ENCODE peak calls at places on chromosomes 6 and 20, in nine cellular contexts. J is fibroblast of lung, A is mammary epithelial cell, G is GM23338, F is keratinocyte, S is HCT116, C is hepatocyte, I is HepG2, E is neural progenitor cell. N is an unnamed sample.

GRCh38 chr6:37059344-37060194 is 54.1 kb downstream of the FGD2 start:
- DNase-seq in J (peak; percentile 97), A (peak; percentile 98), G (peak; percentile 94), F (peak; percentile 85), S (peak; percentile 96), C (peak; percentile 90), I (peak; percentile 99), E (peak; percentile 84), N (peak; percentile 95)

GRCh38 chr20:25083773-25084615 is 2.1 kb upstream of the VSX1 start:
- DNase-seq in J (no peak), A (no peak), G (peak; percentile 42), F (no peak), S (no peak), C (peak; percentile 51), I (no peak), E (peak; percentile 76), N (no peak)

GRCh38 chr20:56634735-56635422 is 5.8 kb downstream of the TFAP2C start:
- DNase-seq in J (no peak), A (peak; percentile 39), G (peak; percentile 30), F (no peak), S (no peak), C (no peak), I (no peak), E (peak; percentile 25), N (no peak)

GRCh38 chr6:18412644-18413043 is 25.5 kb downstream of the RNF144B start:
- DNase-seq in J (peak; percentile 89), A (no peak), G (no peak), F (no peak), S (no peak), C (no peak), I (no peak), E (no peak), N (peak; percentile 86)

GRCh38 chr6:4682431-4683159 is 93.6 kb upstream of the CDYL start:
- DNase-seq in J (no peak), A (no peak), G (no peak), F (no peak), S (no peak), C (no peak), I (no peak), E (no peak), N (no peak)

GRCh38 chr6:25697537-25698340 is 45.7 kb downstream of the SCGN start:
- DNase-seq in J (no peak), A (peak; percentile 41), G (no peak), F (no peak), S (no peak), C (no peak), I (no peak), E (no peak), N (no peak)

GRCh38 chr6:37279366-37280134 is 21.6 kb upstream of the TMEM217 start:
- DNase-seq in J (peak; percentile 26), A (peak; percentile 64), G (no peak), F (no peak), S (no peak), C (no peak), I (no peak), E (no peak), N (peak; percentile 12)

GRCh38 chr6:3135668-3136297 is 17.3 kb downstream of the BPHL start:
- DNase-seq in J (no peak), A (no peak), G (no peak), F (no peak), S (no peak), C (peak; percentile 48), I (peak; percentile 81), E (no peak), N (no peak)

GRCh38 chr6:26240981-26241770 is 123.8 kb upstream of the BTN3A2 start:
- DNase-seq in J (peak; percentile 87), A (peak; percentile 32), G (peak; percentile 65), F (no peak), S (no peak), C (no peak), I (no peak), E (peak; percentile 45), N (peak; percentile 84)

GRCh38 chr6:1485678-1486077 is 96.3 kb downstream of the FOXF2 start:
- DNase-seq in J (peak; percentile 88), A (peak; percentile 91), G (no peak), F (peak; percentile 68), S (peak; percentile 80), C (peak; percentile 39), I (no peak), E (no peak), N (peak; percentile 85)

DNA sequence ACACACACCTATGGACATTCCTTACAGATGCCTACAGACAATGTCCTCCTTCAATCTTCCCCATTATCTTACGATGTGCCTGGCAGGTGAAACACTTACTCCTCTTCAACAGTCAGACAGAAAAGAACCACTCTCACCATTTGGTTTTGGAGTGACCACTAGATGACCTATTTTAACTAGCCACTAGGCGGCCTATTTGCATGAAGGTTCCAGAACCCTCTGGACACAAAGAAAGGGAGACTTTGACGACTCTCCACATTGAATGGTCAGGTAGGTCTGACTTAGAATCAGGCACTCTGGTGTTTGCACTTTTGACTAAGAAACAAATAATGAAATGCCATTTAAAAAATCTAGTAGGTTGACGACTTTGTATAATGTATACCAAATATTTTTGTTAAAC is 42.0 kb downstream of the PNLDC1 start:
- DNase-seq in J (peak; percentile 4), A (no peak), G (peak; percentile 77), F (no peak), S (peak; percentile 24), C (no peak), I (peak; percentile 51), E (peak; percentile 28), N (no peak)
- TF ChIP-seq CTCF in J (peak; percentile 50), A (peak; percentile 27), G (peak; percentile 50), F (no peak), S (peak; percentile 46), C (no peak), I (peak; percentile 48), E (peak; percentile 49), N (peak; percentile 21)

GRCh38 chr6:17389274-17389847 is 4.0 kb upstream of the CAP2 start:
- DNase-seq in J (no peak), A (peak; percentile 90), G (no peak), F (no peak), S (no peak), C (no peak), I (no peak), E (no peak), N (no peak)
- TF ChIP-seq EZH2 in J (no peak), A (no peak), G (no peak), F (no peak), S (no peak), C (no peak), I (no peak), E (no peak), N (no peak)

DNA sequence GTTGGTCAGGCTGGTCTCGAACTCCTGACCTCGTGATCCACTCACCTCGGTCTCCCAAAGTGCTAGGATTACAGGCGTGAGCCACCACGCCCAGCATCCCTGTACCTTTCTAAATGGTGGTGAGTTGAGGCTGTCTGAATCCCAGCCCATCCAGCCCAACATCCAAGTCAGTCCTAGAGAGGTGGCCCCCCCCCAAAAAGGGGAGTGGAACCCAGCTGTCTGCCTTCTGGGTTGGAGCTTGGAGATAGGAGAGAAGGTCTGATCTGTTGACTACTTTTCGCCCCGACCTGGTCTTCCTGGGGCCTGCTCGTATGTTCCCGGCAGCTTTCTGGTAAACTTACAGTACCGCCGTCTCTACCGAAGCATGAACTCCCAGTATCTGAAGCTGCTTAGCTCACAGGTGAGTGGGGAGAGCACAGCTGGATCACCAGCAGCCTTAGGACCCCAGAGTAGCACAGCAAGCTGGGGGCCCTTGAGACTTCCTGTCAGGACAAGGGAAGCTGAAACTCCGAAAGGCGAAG is 5.6 kb downstream of the CTSA start:
- DNase-seq in J (no peak), A (no peak), G (no peak), F (no peak), S (no peak), C (no peak), I (no peak), E (no peak), N (no peak)
- H2AFZ ChIP-seq in J (no peak overlapping the region), A (no peak overlapping the region), G (no peak overlapping the region), F (no peak overlapping the region), S (no peak overlapping the region), C (no peak overlapping the region), I (no peak overlapping the region), E (no peak overlapping the region), N (no peak overlapping the region)

GRCh38 chr6:43053545-43054205 is at the start of gene CUL7:
- DNase-seq in J (peak; percentile 96), A (peak; percentile 94), G (peak; percentile 98), F (peak; percentile 49), S (peak; percentile 86), C (peak; percentile 98), I (peak; percentile 91), E (peak; percentile 91), N (peak; percentile 91)
- TF ChIP-seq CTCF in J (no peak), A (no peak), G (peak; percentile 8), F (no peak), S (no peak), C (no peak), I (no peak), E (no peak), N (no peak)

N was measured in astrocyte.